ENCODE peak calls at places on chromosomes 13 and 19, in four cellular contexts. One of them, this sample, is unnamed.

GRCh38 chr19:5623397-5624153 is 692 bp downstream of the SAFB start:
- DNase-seq in EL: no peak
- DNase-seq in AG08396: no peak
- DNase-seq in activated CD4-positive, alpha-beta T cell treated with anti-CD3 and anti-CD28 coated beads, Interleukin-2, amount 10 ng/mL, durations not matched to agents 7 days and 5 days: no peak
- DNase-seq in this sample: no peak

GRCh38 chr13:112561478-112561877 is 26.5 kb downstream of the TUBGCP3 start:
- DNase-seq in EL: no peak
- DNase-seq in AG08396: no peak
- DNase-seq in activated CD4-positive, alpha-beta T cell treated with anti-CD3 and anti-CD28 coated beads, Interleukin-2, amount 10 ng/mL, durations not matched to agents 7 days and 5 days: no peak
- DNase-seq in this sample: no peak

GRCh38 chr13:27481766-27482165 is 31.4 kb upstream of the MTIF3 start:
- DNase-seq in EL: peak; percentile 36
- DNase-seq in AG08396: peak; percentile 48
- DNase-seq in activated CD4-positive, alpha-beta T cell treated with anti-CD3 and anti-CD28 coated beads, Interleukin-2, amount 10 ng/mL, durations not matched to agents 7 days and 5 days: peak; percentile 22
- DNase-seq in this sample: no peak

GRCh38 chr13:92175330-92175729 is 776.9 kb downstream of the GPC5 start:
- DNase-seq in EL: peak; percentile 0
- DNase-seq in AG08396: peak; percentile 17
- DNase-seq in activated CD4-positive, alpha-beta T cell treated with anti-CD3 and anti-CD28 coated beads, Interleukin-2, amount 10 ng/mL, durations not matched to agents 7 days and 5 days: no peak
- DNase-seq in this sample: no peak

GRCh38 chr19:1411255-1412191 is 4.1 kb downstream of the DAZAP1 start:
- DNase-seq in EL: peak; percentile 33
- DNase-seq in AG08396: peak; percentile 82
- DNase-seq in activated CD4-positive, alpha-beta T cell treated with anti-CD3 and anti-CD28 coated beads, Interleukin-2, amount 10 ng/mL, durations not matched to agents 7 days and 5 days: peak; percentile 35
- DNase-seq in this sample: no peak

GRCh38 chr13:22278336-22278929 is 607.6 kb downstream of the FGF9 start:
- DNase-seq in EL: no peak
- DNase-seq in AG08396: peak; percentile 32
- DNase-seq in activated CD4-positive, alpha-beta T cell treated with anti-CD3 and anti-CD28 coated beads, Interleukin-2, amount 10 ng/mL, durations not matched to agents 7 days and 5 days: peak; percentile 71
- DNase-seq in this sample: peak; percentile 2

GRCh38 chr19:46537136-46538097 is 41.8 kb upstream of the PNMA8B start:
- DNase-seq in EL: peak; percentile 41
- DNase-seq in AG08396: peak; percentile 51
- DNase-seq in activated CD4-positive, alpha-beta T cell treated with anti-CD3 and anti-CD28 coated beads, Interleukin-2, amount 10 ng/mL, durations not matched to agents 7 days and 5 days: peak; percentile 60
- DNase-seq in this sample: no peak

GRCh38 chr13:74751739-74752138 is 617.5 kb upstream of the KLF12 start:
- DNase-seq in EL: no peak
- DNase-seq in AG08396: no peak
- DNase-seq in activated CD4-positive, alpha-beta T cell treated with anti-CD3 and anti-CD28 coated beads, Interleukin-2, amount 10 ng/mL, durations not matched to agents 7 days and 5 days: no peak
- DNase-seq in this sample: no peak

GRCh38 chr13:54628383-54628782 is 1599.8 kb downstream of the OLFM4 start:
- DNase-seq in EL: no peak
- DNase-seq in AG08396: no peak
- DNase-seq in activated CD4-positive, alpha-beta T cell treated with anti-CD3 and anti-CD28 coated beads, Interleukin-2, amount 10 ng/mL, durations not matched to agents 7 days and 5 days: no peak
- DNase-seq in this sample: no peak

GRCh38 chr13:90293793-90294361 is 1053.6 kb upstream of the MIR17HG start:
- DNase-seq in EL: peak; percentile 13
- DNase-seq in AG08396: no peak
- DNase-seq in activated CD4-positive, alpha-beta T cell treated with anti-CD3 and anti-CD28 coated beads, Interleukin-2, amount 10 ng/mL, durations not matched to agents 7 days and 5 days: no peak
- DNase-seq in this sample: no peak

GRCh38 chr19:54937926-54938325 is 9.4 kb downstream of the NLRP7 start:
- DNase-seq in EL: no peak
- DNase-seq in AG08396: no peak
- DNase-seq in activated CD4-positive, alpha-beta T cell treated with anti-CD3 and anti-CD28 coated beads, Interleukin-2, amount 10 ng/mL, durations not matched to agents 7 days and 5 days: peak; percentile 33
- DNase-seq in this sample: no peak

GRCh38 chr13:44680746-44681355 is 104.7 kb upstream of the TSC22D1 start:
- DNase-seq in EL: no peak
- DNase-seq in AG08396: no peak
- DNase-seq in activated CD4-positive, alpha-beta T cell treated with anti-CD3 and anti-CD28 coated beads, Interleukin-2, amount 10 ng/mL, durations not matched to agents 7 days and 5 days: no peak
- DNase-seq in this sample: no peak

GRCh38 chr13:59531571-59532091 is 632.1 kb downstream of the DIAPH3 start:
- DNase-seq in EL: peak; percentile 71
- DNase-seq in AG08396: peak; percentile 28
- DNase-seq in activated CD4-positive, alpha-beta T cell treated with anti-CD3 and anti-CD28 coated beads, Interleukin-2, amount 10 ng/mL, durations not matched to agents 7 days and 5 days: peak; percentile 11
- DNase-seq in this sample: peak; percentile 5

GRCh38 chr13:113934576-113934975 is 39.3 kb downstream of the C13orf46 start:
- DNase-seq in EL: no peak
- DNase-seq in AG08396: no peak
- DNase-seq in activated CD4-positive, alpha-beta T cell treated with anti-CD3 and anti-CD28 coated beads, Interleukin-2, amount 10 ng/mL, durations not matched to agents 7 days and 5 days: no peak
- DNase-seq in this sample: no peak